ENCODE peak calls at places on chromosome 6, in seven cellular contexts. One of them, this sample, is unnamed.

GRCh38 chr6:82118150-82118562 is 129.4 kb downstream of the IBTK start:
- DNase-seq in Right ventricle myocardium superior: no peak
- DNase-seq in CD14-positive monocyte: no peak
- DNase-seq in activated CD8-positive, alpha-beta memory T cell treated with anti-CD3 and anti-CD28 coated beads for 48 hours: no peak
- DNase-seq in C1 segment of cervical spinal cord: no peak
- DNase-seq in mucosa of descending colon: no peak
- DNase-seq in fibroblast of the conjunctiva: no peak
- DNase-seq in this sample: no peak

GRCh38 chr6:133115960-133116359 is 125.2 kb upstream of the EYA4 start:
- DNase-seq in Right ventricle myocardium superior: no peak
- DNase-seq in CD14-positive monocyte: no peak
- DNase-seq in activated CD8-positive, alpha-beta memory T cell treated with anti-CD3 and anti-CD28 coated beads for 48 hours: no peak
- DNase-seq in C1 segment of cervical spinal cord: no peak
- DNase-seq in mucosa of descending colon: no peak
- DNase-seq in fibroblast of the conjunctiva: no peak
- DNase-seq in this sample: no peak

GRCh38 chr6:119470893-119471542 is 121.5 kb upstream of the MAN1A1 start:
- DNase-seq in Right ventricle myocardium superior: no peak
- DNase-seq in CD14-positive monocyte: no peak
- DNase-seq in activated CD8-positive, alpha-beta memory T cell treated with anti-CD3 and anti-CD28 coated beads for 48 hours: no peak
- DNase-seq in C1 segment of cervical spinal cord: no peak
- DNase-seq in mucosa of descending colon: no peak
- DNase-seq in fibroblast of the conjunctiva: no peak
- DNase-seq in this sample: no peak

GRCh38 chr6:170522565-170523183 is 30.4 kb downstream of the PSMB1 start:
- DNase-seq in Right ventricle myocardium superior: no peak
- DNase-seq in CD14-positive monocyte: no peak
- DNase-seq in activated CD8-positive, alpha-beta memory T cell treated with anti-CD3 and anti-CD28 coated beads for 48 hours: no peak
- DNase-seq in C1 segment of cervical spinal cord: no peak
- DNase-seq in mucosa of descending colon: no peak
- DNase-seq in fibroblast of the conjunctiva: no peak
- DNase-seq in this sample: no peak

GRCh38 chr6:108115598-108116058 is 41.1 kb upstream of the OSTM1 start:
- DNase-seq in Right ventricle myocardium superior: peak; percentile 43
- DNase-seq in CD14-positive monocyte: no peak
- DNase-seq in activated CD8-positive, alpha-beta memory T cell treated with anti-CD3 and anti-CD28 coated beads for 48 hours: no peak
- DNase-seq in C1 segment of cervical spinal cord: no peak
- DNase-seq in mucosa of descending colon: peak; percentile 73
- DNase-seq in fibroblast of the conjunctiva: no peak
- DNase-seq in this sample: peak; percentile 26

GRCh38 chr6:148509152-148509571 is 166.5 kb downstream of the SASH1 start:
- DNase-seq in Right ventricle myocardium superior: no peak
- DNase-seq in CD14-positive monocyte: no peak
- DNase-seq in activated CD8-positive, alpha-beta memory T cell treated with anti-CD3 and anti-CD28 coated beads for 48 hours: no peak
- DNase-seq in C1 segment of cervical spinal cord: no peak
- DNase-seq in mucosa of descending colon: no peak
- DNase-seq in fibroblast of the conjunctiva: peak; percentile 55
- DNase-seq in this sample: no peak

GRCh38 chr6:139153876-139154275 is 19.0 kb downstream of the HECA start:
- DNase-seq in Right ventricle myocardium superior: no peak
- DNase-seq in CD14-positive monocyte: no peak
- DNase-seq in activated CD8-positive, alpha-beta memory T cell treated with anti-CD3 and anti-CD28 coated beads for 48 hours: no peak
- DNase-seq in C1 segment of cervical spinal cord: no peak
- DNase-seq in mucosa of descending colon: no peak
- DNase-seq in fibroblast of the conjunctiva: no peak
- DNase-seq in this sample: peak; percentile 35

GRCh38 chr6:85404497-85405174 is 45.2 kb upstream of the NT5E start:
- DNase-seq in Right ventricle myocardium superior: no peak
- DNase-seq in CD14-positive monocyte: no peak
- DNase-seq in activated CD8-positive, alpha-beta memory T cell treated with anti-CD3 and anti-CD28 coated beads for 48 hours: no peak
- DNase-seq in C1 segment of cervical spinal cord: no peak
- DNase-seq in mucosa of descending colon: peak; percentile 75
- DNase-seq in fibroblast of the conjunctiva: peak; percentile 90
- DNase-seq in this sample: peak; percentile 85

GRCh38 chr6:142612956-142613355 is 311.1 kb downstream of the ADGRG6 start:
- DNase-seq in Right ventricle myocardium superior: no peak
- DNase-seq in CD14-positive monocyte: no peak
- DNase-seq in activated CD8-positive, alpha-beta memory T cell treated with anti-CD3 and anti-CD28 coated beads for 48 hours: no peak
- DNase-seq in C1 segment of cervical spinal cord: no peak
- DNase-seq in mucosa of descending colon: no peak
- DNase-seq in fibroblast of the conjunctiva: no peak
- DNase-seq in this sample: no peak

GRCh38 chr6:39057251-39058155 is 8.9 kb downstream of the GLP1R start:
- DNase-seq in Right ventricle myocardium superior: no peak
- DNase-seq in CD14-positive monocyte: peak; percentile 22
- DNase-seq in activated CD8-positive, alpha-beta memory T cell treated with anti-CD3 and anti-CD28 coated beads for 48 hours: no peak
- DNase-seq in C1 segment of cervical spinal cord: no peak
- DNase-seq in mucosa of descending colon: no peak
- DNase-seq in fibroblast of the conjunctiva: no peak
- DNase-seq in this sample: no peak

GRCh38 chr6:26554669-26555504 is 16.7 kb downstream of the HMGN4 start:
- DNase-seq in Right ventricle myocardium superior: no peak
- DNase-seq in CD14-positive monocyte: no peak
- DNase-seq in activated CD8-positive, alpha-beta memory T cell treated with anti-CD3 and anti-CD28 coated beads for 48 hours: peak; percentile 51
- DNase-seq in C1 segment of cervical spinal cord: no peak
- DNase-seq in mucosa of descending colon: no peak
- DNase-seq in fibroblast of the conjunctiva: no peak
- DNase-seq in this sample: no peak

GRCh38 chr6:154411076-154411475 is 54.5 kb upstream of the IPCEF1 start:
- DNase-seq in Right ventricle myocardium superior: no peak
- DNase-seq in CD14-positive monocyte: no peak
- DNase-seq in activated CD8-positive, alpha-beta memory T cell treated with anti-CD3 and anti-CD28 coated beads for 48 hours: no peak
- DNase-seq in C1 segment of cervical spinal cord: no peak
- DNase-seq in mucosa of descending colon: no peak
- DNase-seq in fibroblast of the conjunctiva: no peak
- DNase-seq in this sample: no peak

GRCh38 chr6:146347690-146348089 is 195.9 kb upstream of the RAB32 start:
- DNase-seq in Right ventricle myocardium superior: no peak
- DNase-seq in CD14-positive monocyte: no peak
- DNase-seq in activated CD8-positive, alpha-beta memory T cell treated with anti-CD3 and anti-CD28 coated beads for 48 hours: no peak
- DNase-seq in C1 segment of cervical spinal cord: no peak
- DNase-seq in mucosa of descending colon: no peak
- DNase-seq in fibroblast of the conjunctiva: no peak
- DNase-seq in this sample: no peak

GRCh38 chr6:29509711-29510110 is 22.0 kb upstream of the MAS1L start:
- DNase-seq in Right ventricle myocardium superior: no peak
- DNase-seq in CD14-positive monocyte: no peak
- DNase-seq in activated CD8-positive, alpha-beta memory T cell treated with anti-CD3 and anti-CD28 coated beads for 48 hours: no peak
- DNase-seq in C1 segment of cervical spinal cord: no peak
- DNase-seq in mucosa of descending colon: no peak
- DNase-seq in fibroblast of the conjunctiva: no peak
- DNase-seq in this sample: no peak

GRCh38 chr6:152096863-152097496 is 289.5 kb downstream of the ESR1 start:
- DNase-seq in Right ventricle myocardium superior: no peak
- DNase-seq in CD14-positive monocyte: no peak
- DNase-seq in activated CD8-positive, alpha-beta memory T cell treated with anti-CD3 and anti-CD28 coated beads for 48 hours: no peak
- DNase-seq in C1 segment of cervical spinal cord: no peak
- DNase-seq in mucosa of descending colon: no peak
- DNase-seq in fibroblast of the conjunctiva: peak; percentile 83
- DNase-seq in this sample: peak; percentile 56

GRCh38 chr6:39471954-39472659 is 149.6 kb upstream of the KCNK16 start:
- DNase-seq in Right ventricle myocardium superior: no peak
- DNase-seq in CD14-positive monocyte: no peak
- DNase-seq in activated CD8-positive, alpha-beta memory T cell treated with anti-CD3 and anti-CD28 coated beads for 48 hours: no peak
- DNase-seq in C1 segment of cervical spinal cord: no peak
- DNase-seq in mucosa of descending colon: no peak
- DNase-seq in fibroblast of the conjunctiva: no peak
- DNase-seq in this sample: no peak

GRCh38 chr6:125421853-125422252 is 120.1 kb upstream of the HDDC2 start:
- DNase-seq in Right ventricle myocardium superior: peak; percentile 54
- DNase-seq in CD14-positive monocyte: no peak
- DNase-seq in activated CD8-positive, alpha-beta memory T cell treated with anti-CD3 and anti-CD28 coated beads for 48 hours: no peak
- DNase-seq in C1 segment of cervical spinal cord: peak; percentile 34
- DNase-seq in mucosa of descending colon: no peak
- DNase-seq in fibroblast of the conjunctiva: no peak
- DNase-seq in this sample: no peak

GRCh38 chr6:8131265-8131897 is 29.0 kb upstream of the EEF1E1 start:
- DNase-seq in Right ventricle myocardium superior: no peak
- DNase-seq in CD14-positive monocyte: no peak
- DNase-seq in activated CD8-positive, alpha-beta memory T cell treated with anti-CD3 and anti-CD28 coated beads for 48 hours: no peak
- DNase-seq in C1 segment of cervical spinal cord: no peak
- DNase-seq in mucosa of descending colon: no peak
- DNase-seq in fibroblast of the conjunctiva: peak; percentile 47
- DNase-seq in this sample: peak; percentile 77

GRCh38 chr6:116461075-116461474 is at the start of gene CALHM6:
- DNase-seq in Right ventricle myocardium superior: peak; percentile 32
- DNase-seq in CD14-positive monocyte: no peak
- DNase-seq in activated CD8-positive, alpha-beta memory T cell treated with anti-CD3 and anti-CD28 coated beads for 48 hours: no peak
- DNase-seq in C1 segment of cervical spinal cord: no peak
- DNase-seq in mucosa of descending colon: no peak
- DNase-seq in fibroblast of the conjunctiva: no peak
- DNase-seq in this sample: no peak

GRCh38 chr6:99013145-99013544 is 65.4 kb upstream of the FBXL4 start:
- DNase-seq in Right ventricle myocardium superior: no peak
- DNase-seq in CD14-positive monocyte: no peak
- DNase-seq in activated CD8-positive, alpha-beta memory T cell treated with anti-CD3 and anti-CD28 coated beads for 48 hours: no peak
- DNase-seq in C1 segment of cervical spinal cord: no peak
- DNase-seq in mucosa of descending colon: no peak
- DNase-seq in fibroblast of the conjunctiva: peak; percentile 27
- DNase-seq in this sample: peak; percentile 83

GRCh38 chr6:169803291-169803811 is 51.9 kb downstream of the ERMARD start:
- DNase-seq in Right ventricle myocardium superior: no peak
- DNase-seq in CD14-positive monocyte: no peak
- DNase-seq in activated CD8-positive, alpha-beta memory T cell treated with anti-CD3 and anti-CD28 coated beads for 48 hours: no peak
- DNase-seq in C1 segment of cervical spinal cord: no peak
- DNase-seq in mucosa of descending colon: no peak
- DNase-seq in fibroblast of the conjunctiva: no peak
- DNase-seq in this sample: no peak

GRCh38 chr6:52995913-52996685 is 1.0 kb upstream of the GSTA4 start:
- DNase-seq in Right ventricle myocardium superior: peak; percentile 65
- DNase-seq in CD14-positive monocyte: no peak
- DNase-seq in activated CD8-positive, alpha-beta memory T cell treated with anti-CD3 and anti-CD28 coated beads for 48 hours: no peak
- DNase-seq in C1 segment of cervical spinal cord: no peak
- DNase-seq in mucosa of descending colon: peak; percentile 56
- DNase-seq in fibroblast of the conjunctiva: peak; percentile 84
- DNase-seq in this sample: no peak